ENCODE peak calls at places on chromosomes 1 and 21, in ten cellular contexts. R, T, H, A, S, C, M, N, I and Z are unnamed samples.

GRCh38 chr1:205576011-205576410 is 55.8 kb downstream of the ELK4 start:
- DNase-seq in R (no peak), T (no peak), H (no peak), A (no peak), S (no peak), C (no peak), M (no peak), N (no peak), I (no peak), Z (no peak)

GRCh38 chr1:200376521-200376920 is 33.3 kb downstream of the ZNF281 start:
- DNase-seq in R (no peak), T (no peak), H (no peak), A (no peak), S (no peak), C (no peak), M (no peak), N (no peak), I (no peak), Z (no peak)

GRCh38 chr1:170891872-170892271 is 43.5 kb upstream of the MROH9 start:
- DNase-seq in R (no peak), T (no peak), H (no peak), A (no peak), S (no peak), C (no peak), M (no peak), N (no peak), I (no peak), Z (no peak)

GRCh38 chr1:157862114-157863070 is 20.8 kb upstream of the CD5L start:
- DNase-seq in R (no peak), T (no peak), H (no peak), A (no peak), S (no peak), C (no peak), M (no peak), N (no peak), I (no peak), Z (no peak)

GRCh38 chr21:38894899-38895298 is 89.2 kb downstream of the ETS2 start:
- DNase-seq in R (no peak), T (no peak), H (no peak), A (no peak), S (no peak), C (no peak), M (no peak), N (no peak), I (no peak), Z (no peak)

GRCh38 chr1:26768755-26769154 is 19.0 kb upstream of the PIGV start:
- DNase-seq in R (peak), T (peak), H (peak), A (no peak), S (no peak), C (no peak), M (no peak), N (no peak), I (no peak), Z (no peak)

GRCh38 chr1:36889478-36889845 is 144.9 kb downstream of the GRIK3 start:
- DNase-seq in R (no peak), T (no peak), H (no peak), A (no peak), S (no peak), C (no peak), M (no peak), N (no peak), I (no peak), Z (peak)

GRCh38 chr1:56441586-56441985 is 137.8 kb downstream of the PLPP3 start:
- DNase-seq in R (no peak), T (no peak), H (no peak), A (no peak), S (no peak), C (no peak), M (no peak), N (no peak), I (no peak), Z (no peak)

GRCh38 chr1:172382406-172382805 is 38.1 kb upstream of the C1orf105 start:
- DNase-seq in R (no peak), T (no peak), H (no peak), A (no peak), S (no peak), C (no peak), M (no peak), N (no peak), I (no peak), Z (no peak)

GRCh38 chr1:161216945-161217712 is 2.0 kb downstream of the FCER1G start:
- DNase-seq in R (no peak), T (peak), H (peak), A (no peak), S (no peak), C (no peak), M (no peak), N (no peak), I (no peak), Z (no peak)

GRCh38 chr1:227898502-227899140 is 49.1 kb downstream of the WNT9A start:
- DNase-seq in R (no peak), T (no peak), H (no peak), A (no peak), S (peak), C (no peak), M (no peak), N (no peak), I (no peak), Z (no peak)

GRCh38 chr1:29519733-29520132 is 283.4 kb downstream of the PTPRU start:
- DNase-seq in R (no peak), T (no peak), H (no peak), A (no peak), S (peak), C (peak), M (no peak), N (peak), I (no peak), Z (no peak)

GRCh38 chr21:32147041-32147440 is 131.8 kb downstream of the MIS18A start:
- DNase-seq in R (no peak), T (no peak), H (no peak), A (no peak), S (no peak), C (no peak), M (no peak), N (no peak), I (no peak), Z (no peak)

GRCh38 chr1:170663011-170663410 is 920 bp upstream of the PRRX1 start:
- DNase-seq in R (no peak), T (no peak), H (no peak), A (no peak), S (no peak), C (no peak), M (no peak), N (no peak), I (no peak), Z (no peak)

GRCh38 chr1:231460614-231461013 is 38.5 kb upstream of the EGLN1 start:
- DNase-seq in R (no peak), T (no peak), H (no peak), A (no peak), S (no peak), C (no peak), M (peak), N (no peak), I (no peak), Z (peak)

GRCh38 chr21:27649323-27649722 is 682.4 kb upstream of the ADAMTS5 start:
- DNase-seq in R (peak), T (peak), H (peak), A (no peak), S (no peak), C (no peak), M (no peak), N (no peak), I (no peak), Z (no peak)

GRCh38 chr1:5690291-5690690 is 301.9 kb downstream of the NPHP4 start:
- DNase-seq in R (no peak), T (no peak), H (no peak), A (no peak), S (no peak), C (no peak), M (no peak), N (no peak), I (no peak), Z (no peak)

GRCh38 chr1:4963251-4963650 is 308.8 kb downstream of the AJAP1 start:
- DNase-seq in R (no peak), T (no peak), H (no peak), A (no peak), S (no peak), C (no peak), M (no peak), N (no peak), I (no peak), Z (no peak)

GRCh38 chr21:46304955-46305354 is 18.7 kb downstream of the C21orf58 start:
- DNase-seq in R (no peak), T (no peak), H (no peak), A (no peak), S (no peak), C (no peak), M (no peak), N (no peak), I (no peak), Z (no peak)

GRCh38 chr1:232142403-232143314 is 487.3 kb downstream of the SIPA1L2 start:
- DNase-seq in R (peak), T (peak), H (peak), A (no peak), S (no peak), C (no peak), M (no peak), N (no peak), I (no peak), Z (peak)

GRCh38 chr1:162357681-162358266 is 18.9 kb downstream of the SPATA46 start:
- DNase-seq in R (peak), T (no peak), H (no peak), A (peak), S (no peak), C (no peak), M (peak), N (peak), I (no peak), Z (peak)

GRCh38 chr1:106608836-106609235 is 447.6 kb upstream of the PRMT6 start:
- DNase-seq in R (no peak), T (no peak), H (no peak), A (no peak), S (no peak), C (no peak), M (no peak), N (no peak), I (no peak), Z (no peak)

GRCh38 chr1:224377676-224378006 is 21.0 kb downstream of the CNIH4 start:
- DNase-seq in R (no peak), T (no peak), H (no peak), A (no peak), S (no peak), C (no peak), M (no peak), N (no peak), I (no peak), Z (no peak)

GRCh38 chr1:108570128-108570527 is 10.2 kb downstream of the EEIG2 start:
- DNase-seq in R (no peak), T (no peak), H (no peak), A (no peak), S (no peak), C (no peak), M (no peak), N (peak), I (no peak), Z (no peak)

GRCh38 chr1:205484985-205485967 is 19.2 kb upstream of the CDK18 start:
- DNase-seq in R (peak), T (peak), H (no peak), A (peak), S (peak), C (peak), M (no peak), N (peak), I (peak), Z (peak)

GRCh38 chr1:92998829-92999228 is 37.6 kb upstream of the DIPK1A start:
- DNase-seq in R (no peak), T (no peak), H (no peak), A (no peak), S (no peak), C (no peak), M (no peak), N (no peak), I (no peak), Z (no peak)

GRCh38 chr1:204623894-204624361 is 61.6 kb downstream of the LRRN2 start:
- DNase-seq in R (no peak), T (no peak), H (no peak), A (peak), S (no peak), C (peak), M (no peak), N (peak), I (peak), Z (no peak)

GRCh38 chr1:227318003-227318851 is at the start of gene CDC42BPA:
- DNase-seq in R (peak), T (peak), H (peak), A (peak), S (peak), C (peak), M (no peak), N (peak), I (peak), Z (peak)

GRCh38 chr1:68384872-68385390 is 64.8 kb downstream of the RPE65 start:
- DNase-seq in R (peak), T (peak), H (peak), A (no peak), S (no peak), C (no peak), M (no peak), N (no peak), I (no peak), Z (peak)

GRCh38 chr1:47230692-47231313 is 1.2 kb downstream of the TAL1 start:
- DNase-seq in R (no peak), T (no peak), H (no peak), A (no peak), S (no peak), C (no peak), M (no peak), N (no peak), I (peak), Z (no peak)

GRCh38 chr1:79568411-79568810 is 561.9 kb upstream of the ADGRL4 start:
- DNase-seq in R (no peak), T (peak), H (no peak), A (no peak), S (no peak), C (no peak), M (no peak), N (no peak), I (no peak), Z (no peak)

GRCh38 chr1:38697387-38697786 is 162.2 kb downstream of the RRAGC start:
- DNase-seq in R (no peak), T (no peak), H (no peak), A (no peak), S (no peak), C (no peak), M (no peak), N (no peak), I (no peak), Z (no peak)

GRCh38 chr1:210446479-210446878 is 117.8 kb downstream of the HHAT start:
- DNase-seq in R (no peak), T (no peak), H (no peak), A (peak), S (no peak), C (no peak), M (no peak), N (no peak), I (no peak), Z (no peak)

GRCh38 chr21:37878946-37879660 is 37.2 kb downstream of the KCNJ6 start:
- DNase-seq in R (no peak), T (no peak), H (no peak), A (no peak), S (no peak), C (no peak), M (no peak), N (no peak), I (no peak), Z (no peak)